ENCODE peak calls at places on chromosomes 11 and 22, in ten cellular contexts. R is HCT116; E is heart right ventricle; J is GM04503; S is AG10803; X is activated CD4-positive, alpha-beta T cell treated with anti-CD3 and anti-CD28 coated beads, Interleukin-2, amount 10 ng/mL, durations not matched to agents 7 days and 5 days; G is AG08396; K is astrocyte of the spinal cord; I is NCI-H774; O is stimulated activated effector memory CD8-positive, alpha-beta T cell treated with anti-CD3 and anti-CD28 coated beads, Interleukin-12 subunit alpha, Interleukin-12 subunit beta, amount 100 ng/mL, for 72 hours. N is an unnamed sample.
A peak's percentile ranks its signal among the peaks of the same experiment; 100 is the strongest.

GRCh38 chr11:76313271-76313670 is 67.7 kb downstream of the THAP12 start:
- DNase-seq in R (no peak), E (no peak), J (no peak), S (no peak), X (no peak), G (no peak), K (no peak), I (no peak), O (no peak), N (no peak)

GRCh38 chr11:66116576-66117361 is 46.7 kb downstream of the PACS1 start:
- DNase-seq in R (no peak), E (no peak), J (no peak), S (no peak), X (no peak), G (no peak), K (no peak), I (no peak), O (no peak), N (no peak)

GRCh38 chr11:11849127-11849746 is 7.5 kb downstream of the USP47 start:
- DNase-seq in R (peak; percentile 44), E (peak; percentile 62), J (no peak), S (peak; percentile 68), X (peak; percentile 78), G (peak; percentile 41), K (peak; percentile 58), I (peak; percentile 4), O (no peak), N (peak; percentile 59)

GRCh38 chr11:43576834-43577521 is 103.6 kb upstream of the HSD17B12 start:
- DNase-seq in R (peak; percentile 12), E (peak; percentile 63), J (no peak), S (peak; percentile 46), X (peak; percentile 37), G (peak; percentile 79), K (peak; percentile 25), I (no peak), O (no peak), N (peak; percentile 43)

GRCh38 chr11:43923327-43924111 is 18.9 kb upstream of the C11orf96 start:
- DNase-seq in R (no peak), E (peak; percentile 78), J (no peak), S (no peak), X (no peak), G (peak; percentile 67), K (peak; percentile 66), I (no peak), O (no peak), N (peak; percentile 73)

GRCh38 chr11:61168292-61168691 is 7.1 kb upstream of the VPS37C start:
- DNase-seq in R (no peak), E (no peak), J (no peak), S (no peak), X (no peak), G (no peak), K (no peak), I (no peak), O (no peak), N (no peak)

GRCh38 chr11:44915621-44916020 is 35.1 kb downstream of the TP53I11 start:
- DNase-seq in R (no peak), E (no peak), J (no peak), S (no peak), X (no peak), G (no peak), K (no peak), I (no peak), O (no peak), N (no peak)

GRCh38 chr11:99640671-99641070 is 619.9 kb downstream of the CNTN5 start:
- DNase-seq in R (no peak), E (no peak), J (no peak), S (no peak), X (no peak), G (no peak), K (no peak), I (no peak), O (no peak), N (no peak)

GRCh38 chr11:102458531-102458930 is 6.0 kb upstream of the TMEM123 start:
- DNase-seq in R (no peak), E (no peak), J (no peak), S (no peak), X (no peak), G (no peak), K (no peak), I (no peak), O (no peak), N (no peak)

GRCh38 chr22:24325105-24325757 is 54.6 kb downstream of the SPECC1L start:
- DNase-seq in R (no peak), E (peak; percentile 53), J (peak; percentile 97), S (peak; percentile 99), X (peak; percentile 61), G (peak; percentile 80), K (peak; percentile 87), I (peak; percentile 18), O (no peak), N (peak; percentile 73)

GRCh38 chr11:47004595-47005033 is 68.1 kb downstream of the CSTPP1 start:
- DNase-seq in R (no peak), E (peak; percentile 81), J (peak; percentile 93), S (peak; percentile 98), X (no peak), G (peak; percentile 84), K (peak; percentile 98), I (peak; percentile 53), O (no peak), N (peak; percentile 96)

GRCh38 chr22:20422271-20422958 is 15.2 kb downstream of the SCARF2 start:
- DNase-seq in R (no peak), E (no peak), J (peak; percentile 92), S (peak; percentile 97), X (no peak), G (peak; percentile 83), K (peak; percentile 67), I (no peak), O (no peak), N (no peak)

GRCh38 chr22:38861927-38862326 is 10.1 kb downstream of the CBX6 start:
- DNase-seq in R (no peak), E (no peak), J (no peak), S (no peak), X (no peak), G (no peak), K (no peak), I (no peak), O (no peak), N (no peak)

GRCh38 chr11:107957109-107957588 is 28.9 kb downstream of the RAB39A start:
- DNase-seq in R (no peak), E (no peak), J (peak; percentile 38), S (peak; percentile 72), X (no peak), G (no peak), K (no peak), I (no peak), O (no peak), N (no peak)

GRCh38 chr22:40746428-40747220 is 67.3 kb downstream of the MCHR1 start:
- DNase-seq in R (no peak), E (no peak), J (no peak), S (no peak), X (no peak), G (no peak), K (no peak), I (no peak), O (no peak), N (no peak)

GRCh38 chr11:102794382-102794781 is 3.6 kb downstream of the MMP1 start:
- DNase-seq in R (peak; percentile 59), E (no peak), J (no peak), S (peak; percentile 31), X (no peak), G (no peak), K (peak; percentile 10), I (no peak), O (no peak), N (peak; percentile 66)

GRCh38 chr11:32115406-32115805 is 24.5 kb downstream of the RCN1 start:
- DNase-seq in R (no peak), E (no peak), J (no peak), S (no peak), X (no peak), G (no peak), K (no peak), I (no peak), O (no peak), N (peak; percentile 20)

GRCh38 chr11:70531281-70532065 is 133.1 kb downstream of the CTTN start:
- DNase-seq in R (no peak), E (no peak), J (no peak), S (no peak), X (no peak), G (no peak), K (no peak), I (no peak), O (no peak), N (no peak)

GRCh38 chr11:68146704-68147474 is 25.7 kb upstream of the CHKA start:
- DNase-seq in R (no peak), E (peak; percentile 28), J (no peak), S (peak; percentile 17), X (no peak), G (peak; percentile 62), K (peak; percentile 24), I (peak; percentile 85), O (no peak), N (peak; percentile 28)